ENCODE peak calls at places on chromosomes 6 and 20, in eight cellular contexts. A is naive thymus-derived CD4-positive, alpha-beta T cell; T is fibroblast of lung; S is psoas muscle; I is effector memory CD4-positive, alpha-beta T cell; G is CD8-positive, alpha-beta T cell; J is endodermal cell; P is PC-9. M is an unnamed sample. For H3K4me1 and H3K9me3, the result is how much of the 10 kb centered on the place peaks cover.

GRCh38 chr6:166007349-166008263 is 160.0 kb downstream of the TBXT start:
- DNase-seq in A (no peak), J (no peak), G (no peak), I (no peak), P (no peak), T (peak), S (no peak), M (peak)

GRCh38 chr20:58256842-58257241 is 28.4 kb upstream of the ANKRD60 start:
- DNase-seq in J (no peak), T (no peak), I (no peak), S (no peak), P (no peak), A (no peak), G (no peak), M (no peak)

GRCh38 chr20:32980131-32980941 is 23.9 kb downstream of the SUN5 start:
- DNase-seq in I (no peak), T (no peak), P (no peak), S (no peak), J (no peak), A (no peak), G (no peak), M (peak)

GRCh38 chr6:76438768-76439167 is 366.3 kb upstream of the IMPG1 start:
- DNase-seq in A (no peak), P (no peak), I (no peak), J (no peak), T (no peak), G (no peak), S (no peak), M (no peak)

GRCh38 chr6:32796848-32797776 is 19.7 kb downstream of the HLA-DOB start:
- DNase-seq in A (peak), I (peak), T (peak), P (peak), S (peak), G (peak), J (peak), M (peak)

GRCh38 chr20:50110141-50111047 is 2.6 kb downstream of the UBE2V1 start:
- DNase-seq in P (peak), I (peak), J (no peak), T (no peak), S (no peak), A (no peak), G (peak), M (no peak)

GRCh38 chr6:135135835-135136234 is 45.3 kb upstream of the MYB start:
- DNase-seq in P (no peak), T (no peak), I (no peak), S (no peak), J (no peak), A (no peak), G (no peak), M (no peak)

GRCh38 chr6:34143196-34143883 is 2.5 kb downstream of the GRM4 start:
- DNase-seq in J (peak), I (no peak), S (peak), T (no peak), G (no peak), A (no peak), P (no peak), M (no peak)

GRCh38 chr20:36260316-36260715 is 24.0 kb downstream of the AAR2 start:
- DNase-seq in A (no peak), S (no peak), T (no peak), J (no peak), G (no peak), P (no peak), I (no peak), M (no peak)

GRCh38 chr6:24504642-24505586 is 10.1 kb downstream of the ALDH5A1 start:
- DNase-seq in T (no peak), J (no peak), P (peak), S (no peak), A (no peak), G (no peak), I (no peak), M (no peak)

GRCh38 chr20:642398-643174 is 10.4 kb downstream of the SRXN1 start:
- DNase-seq in J (peak), T (no peak), S (peak), A (no peak), P (no peak), I (no peak), G (no peak), M (peak)

GRCh38 chr6:166949533-166950442 is 6.6 kb downstream of the RNASET2 start:
- DNase-seq in J (peak), T (no peak), P (no peak), S (no peak), A (no peak), G (no peak), I (no peak), M (no peak)

DNA sequence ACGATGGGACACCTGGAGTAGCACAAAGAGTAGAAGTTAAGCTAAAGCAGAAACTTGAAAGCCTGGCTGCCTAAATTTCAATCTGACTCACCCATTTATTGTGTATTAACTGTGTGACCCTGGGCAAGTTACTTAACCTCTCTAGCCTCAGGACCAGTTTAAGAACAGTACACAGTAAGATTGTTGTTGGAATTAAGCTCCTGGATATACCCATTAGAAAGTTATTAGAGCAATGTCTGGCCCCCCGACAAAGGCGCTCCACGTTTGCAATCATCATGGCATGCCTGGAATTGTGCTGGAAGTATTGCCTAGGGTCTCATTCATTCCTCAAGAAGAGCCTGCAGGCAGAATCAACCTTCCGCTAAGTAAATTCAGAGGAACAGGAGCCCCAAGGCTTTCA is 1.4 kb downstream of the SDC4 start:
- DNase-seq in A (no peak), I (no peak), J (no peak), G (no peak), P (no peak), T (no peak), S (no peak), M (no peak)
- H3K4me1 ChIP-seq in A (under half), I (under half), J (under half), G (under half), P (half or more), T (under half), S (under half), M (under half)

DNA sequence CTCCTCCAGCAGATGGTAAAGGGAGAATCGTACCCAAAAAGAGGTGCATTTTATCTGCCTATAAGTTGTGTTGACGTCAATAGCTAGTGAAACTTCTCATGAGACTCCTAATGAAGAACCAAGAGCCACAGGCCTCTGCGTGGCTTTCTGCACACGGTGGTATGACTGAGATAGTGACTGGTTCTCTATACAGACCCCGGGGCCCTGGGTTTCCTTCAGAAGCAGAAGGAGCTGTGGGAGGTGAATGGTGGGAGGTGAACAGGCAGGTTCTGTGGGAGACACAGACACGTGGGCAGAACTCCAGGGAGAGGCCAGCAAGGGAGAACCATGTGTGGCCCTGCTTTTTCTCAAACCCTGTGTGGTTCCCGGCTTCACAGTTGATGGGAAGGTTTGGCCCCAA is 5.5 kb upstream of the FAM209A start:
- DNase-seq in T (no peak), A (no peak), J (no peak), I (no peak), G (no peak), S (no peak), P (no peak), M (no peak)
- H3K9me3 ChIP-seq in T (under half), A (under half), J (under half), I (under half), G (under half), S (under half), P (under half), M (under half)

DNA sequence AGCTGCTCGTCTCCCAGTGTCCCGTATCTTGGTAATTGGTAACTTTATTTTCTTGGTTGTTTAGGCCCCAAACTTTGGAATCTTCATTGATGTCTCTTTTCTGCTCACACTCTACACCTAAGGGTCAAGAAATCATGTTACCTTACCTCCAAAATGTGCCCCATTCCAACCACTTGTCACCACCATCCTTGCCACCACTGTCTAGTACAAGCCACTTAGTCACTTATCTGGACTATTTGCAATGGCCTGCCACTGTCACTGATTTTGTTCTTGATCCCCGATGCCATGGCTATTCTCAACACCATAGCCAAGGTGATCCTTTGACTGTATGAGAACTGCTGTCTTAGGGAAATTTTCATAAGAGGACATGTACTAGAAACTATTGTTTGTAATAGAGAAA is 46.0 kb upstream of the SLC22A16 start:
- DNase-seq in J (no peak), I (no peak), G (no peak), T (no peak), S (no peak), A (no peak), P (no peak), M (no peak)
- H3K4me1 ChIP-seq in J (under half), I (under half), G (under half), T (under half), S (under half), A (under half), P (under half), M (under half)

GRCh38 chr6:352896-353470 is 38.6 kb upstream of the IRF4 start:
- DNase-seq in S (no peak), I (no peak), P (no peak), T (no peak), G (no peak), J (no peak), A (no peak), M (no peak)
- H3K9me3 ChIP-seq in S (under half), I (under half), P (under half), T (under half), G (under half), J (under half), A (under half), M (under half)

GRCh38 chr20:46212876-46213275 is 94.8 kb downstream of the CD40 start:
- DNase-seq in G (no peak), I (no peak), P (no peak), A (no peak), J (no peak), T (no peak), S (no peak), M (no peak)

GRCh38 chr20:46215913-46216707 is 92.2 kb downstream of the CDH22 start:
- DNase-seq in G (no peak), A (no peak), P (peak), J (peak), T (peak), S (peak), I (no peak), M (peak)

GRCh38 chr20:46216770-46217464 is 91.4 kb downstream of the CDH22 start:
- DNase-seq in S (peak), A (no peak), J (no peak), T (no peak), G (no peak), I (no peak), P (no peak), M (peak)

GRCh38 chr20:46213946-46214830 is 94.1 kb downstream of the CDH22 start:
- DNase-seq in S (peak), P (no peak), G (no peak), I (no peak), T (no peak), A (no peak), J (no peak), M (peak)

GRCh38 chr20:46214831-46215488 is 93.3 kb downstream of the CDH22 start:
- DNase-seq in S (no peak), I (no peak), A (no peak), T (no peak), P (no peak), G (no peak), J (no peak), M (no peak)
- H3K4me1 ChIP-seq in S (under half), I (under half), A (under half), T (under half), P (under half), G (under half), J (under half), M (under half)

GRCh38 chr20:30484749-30485070 is 772.8 kb upstream of the DEFB115 start:
- DNase-seq in P (no peak), S (no peak), A (no peak), G (no peak), J (no peak), T (no peak), I (no peak), M (no peak)
- H3K9me3 ChIP-seq in P (under half), S (under half), A (under half), G (under half), J (under half), T (under half), I (under half), M (under half)

DNA sequence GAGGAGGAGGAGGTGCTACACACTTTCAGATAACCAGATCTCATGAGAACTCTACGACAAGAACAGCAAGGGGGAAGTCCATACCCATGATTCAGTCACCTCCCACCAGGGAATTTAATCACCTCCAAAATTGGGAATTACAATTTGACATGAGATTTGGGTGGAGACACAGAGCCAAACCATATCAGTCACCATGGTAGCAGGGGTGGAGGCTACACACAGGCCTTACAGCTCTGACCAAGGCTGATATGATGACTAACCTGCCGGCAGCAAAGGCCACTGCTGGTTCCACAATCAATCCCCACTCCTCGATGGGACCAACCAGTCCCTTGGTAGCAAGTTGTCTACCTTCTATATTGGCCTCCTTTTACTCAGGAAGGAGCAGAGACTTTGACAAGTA is 13.6 kb upstream of the RBM24 start:
- DNase-seq in A (no peak), S (no peak), T (no peak), P (no peak), I (no peak), J (no peak), G (no peak), M (no peak)
- H3K4me1 ChIP-seq in A (under half), S (under half), T (under half), P (under half), I (under half), J (under half), G (under half), M (under half)